ENCODE peak calls at places on chromosomes 1 and 21, in eight cellular contexts. G is WTC11, E is psoas muscle, N is fibroblast of lung, T is pancreas, Y is progenitor cell of endocrine pancreas, C is AG10803, Z is left lung. K is an unnamed sample.

GRCh38 chr1:150931773-150932172 is 5.6 kb downstream of the SETDB1 start:
- DNase-seq in G (no peak), E (no peak), N (peak), T (no peak), Y (no peak), C (peak), Z (no peak), K (no peak)

GRCh38 chr1:227787513-227788278 is 27.8 kb upstream of the PRSS38 start:
- DNase-seq in G (peak), E (peak), N (peak), T (peak), Y (peak), C (peak), Z (peak), K (peak)

GRCh38 chr1:12438349-12438924 is 179.6 kb downstream of the DHRS3 start:
- DNase-seq in G (no peak), E (no peak), N (peak), T (no peak), Y (no peak), C (peak), Z (no peak), K (no peak)

GRCh38 chr1:160646711-160647328 is at the start of gene SLAMF1:
- DNase-seq in G (no peak), E (no peak), N (no peak), T (no peak), Y (no peak), C (no peak), Z (no peak), K (no peak)

GRCh38 chr1:106276856-106277255 is 779.6 kb upstream of the PRMT6 start:
- DNase-seq in G (no peak), E (no peak), N (peak), T (no peak), Y (no peak), C (no peak), Z (no peak), K (no peak)

GRCh38 chr1:20493839-20494608 is 8.0 kb upstream of the CAMK2N1 start:
- DNase-seq in G (peak), E (peak), N (peak), T (peak), Y (peak), C (peak), Z (peak), K (peak)

GRCh38 chr1:108865316-108865910 is 8.5 kb upstream of the AKNAD1 start:
- DNase-seq in G (no peak), E (no peak), N (no peak), T (no peak), Y (no peak), C (no peak), Z (no peak), K (no peak)

GRCh38 chr1:230917284-230918135 is 49.2 kb upstream of the C1orf198 start:
- DNase-seq in G (peak), E (peak), N (peak), T (peak), Y (peak), C (peak), Z (peak), K (no peak)

GRCh38 chr1:42765832-42766722 is 751 bp downstream of the P3H1 start:
- DNase-seq in G (peak), E (no peak), N (peak), T (peak), Y (no peak), C (peak), Z (no peak), K (peak)

DNA sequence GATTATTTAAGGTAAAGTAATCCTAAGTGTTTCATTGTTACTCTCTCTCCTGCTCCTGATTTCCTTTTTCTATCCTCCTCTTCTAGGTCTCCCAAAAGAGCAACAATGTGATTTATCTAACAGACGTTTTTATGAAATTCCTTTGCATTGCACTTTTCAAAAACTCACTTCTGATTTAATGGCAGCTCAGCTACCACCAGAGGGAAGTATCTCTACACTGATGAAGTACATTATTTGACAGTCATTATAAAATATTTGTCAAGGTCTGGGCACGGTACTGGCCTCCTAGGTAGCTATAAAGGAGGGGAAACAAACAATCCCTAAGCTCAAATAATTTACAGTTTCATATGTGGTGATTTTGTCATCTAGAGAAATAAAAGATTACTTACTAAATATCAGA is 15.6 kb downstream of the TMPRSS15 start:
- DNase-seq in G (no peak), E (no peak), N (no peak), T (no peak), Y (no peak), C (no peak), Z (no peak), K (no peak)
- TF ChIP-seq CTCF in G (no peak), E (no peak), N (no peak), T (no peak), Y (no peak), C (no peak), Z (no peak), K (no peak)

GRCh38 chr1:16153999-16154673 is 1.7 kb downstream of the EPHA2 start:
- DNase-seq in G (no peak), E (no peak), N (no peak), T (no peak), Y (no peak), C (no peak), Z (no peak), K (no peak)
- TF ChIP-seq CTCF in G (no peak), E (no peak), N (no peak), T (no peak), Y (no peak), C (no peak), Z (no peak), K (no peak)

DNA sequence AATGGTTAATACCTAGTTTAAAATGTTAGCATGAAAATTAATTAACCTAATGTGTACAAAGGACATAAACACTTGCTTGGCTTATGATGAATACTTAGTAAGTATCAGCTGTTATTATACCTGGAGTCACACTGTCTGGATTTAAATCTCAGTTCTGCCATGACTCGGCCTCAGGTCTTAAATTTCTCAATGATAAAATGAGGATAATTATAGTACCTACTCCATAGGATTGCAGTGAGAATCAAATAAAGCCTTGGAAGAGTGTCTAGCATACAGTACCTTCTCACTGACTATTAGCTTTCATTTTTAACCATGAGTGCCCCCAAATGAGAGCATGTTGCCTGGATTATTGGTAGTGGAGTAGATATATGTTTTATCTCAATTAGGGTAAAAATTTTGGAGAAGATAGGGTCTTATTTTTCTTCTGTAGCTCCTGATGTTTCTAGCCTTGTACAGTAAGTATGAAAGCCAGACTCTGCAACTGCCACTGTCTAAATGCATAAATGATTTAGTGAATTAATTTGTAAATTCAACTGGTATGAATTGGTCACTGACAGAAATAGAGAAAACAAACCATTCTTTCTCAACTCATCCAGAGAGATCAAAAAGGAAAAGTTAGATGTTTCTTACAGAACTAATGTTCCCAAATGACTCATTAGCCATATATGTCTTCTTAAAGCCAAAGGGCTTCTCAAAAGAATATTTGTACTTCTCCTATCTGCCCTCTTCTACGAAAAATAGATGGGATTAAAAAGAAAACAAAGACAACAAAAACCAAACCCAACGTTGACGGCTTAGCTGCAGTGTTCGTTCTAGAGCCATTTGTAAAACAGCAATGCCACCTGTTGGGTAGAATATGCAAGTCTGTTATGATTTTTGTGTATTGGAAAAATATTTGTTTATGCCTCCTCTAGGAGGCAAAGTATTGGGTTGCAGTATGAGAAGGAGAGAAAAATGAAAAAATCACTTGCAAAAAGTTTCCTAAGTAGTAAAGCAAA is 53.8 kb upstream of the MROH9 start:
- DNase-seq in G (no peak), E (no peak), N (peak), T (no peak), Y (no peak), C (peak), Z (no peak), K (no peak)
- TF ChIP-seq CTCF in G (no peak), E (peak), N (peak), T (peak), Y (peak), C (peak), Z (peak), K (peak)

DNA sequence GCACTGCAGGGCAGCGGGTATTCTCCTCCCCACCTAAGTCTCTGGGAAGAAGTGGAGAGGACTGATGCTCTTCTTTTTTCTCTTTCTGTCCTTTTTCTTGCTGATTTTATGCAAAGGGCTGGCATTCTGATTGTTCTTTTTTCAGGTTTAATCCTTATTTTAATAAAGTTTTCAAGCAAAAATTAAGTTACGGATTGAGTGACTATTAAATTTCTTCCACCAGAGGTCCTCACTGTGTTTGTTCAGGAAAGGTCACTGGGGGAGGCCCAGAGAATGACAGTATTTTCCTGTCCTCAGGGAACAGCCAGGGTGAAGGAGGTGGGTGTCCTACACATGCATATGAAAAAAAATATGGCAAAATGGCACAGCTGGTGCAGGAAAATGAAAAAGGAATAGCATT is 4.4 kb upstream of the ELF3 start:
- DNase-seq in G (no peak), E (no peak), N (no peak), T (no peak), Y (no peak), C (peak), Z (no peak), K (no peak)
- TF ChIP-seq CTCF in G (no peak), E (peak), N (peak), T (no peak), Y (peak), C (peak), Z (peak), K (peak)

K was measured in type B pancreatic cell.